ENCODE peak calls at places on chromosomes 3 and 15, in ten cellular contexts. I, G, O, Y, X, U, T, P, N and D are unnamed samples.

GRCh38 chr3:33718595-33718907 is 497 bp upstream of the CLASP2 start:
- DNase-seq in P (no peak), G (no peak), Y (no peak), X (no peak), O (peak), U (no peak), I (no peak), N (no peak), T (no peak), D (no peak)

GRCh38 chr3:66938338-66938963 is 59.7 kb upstream of the KBTBD8 start:
- DNase-seq in U (peak), T (peak), O (peak), X (peak), P (peak), G (peak), N (peak), Y (peak), I (peak), D (peak)

GRCh38 chr15:26325495-26325894 is 447.4 kb downstream of the GABRB3 start:
- DNase-seq in N (no peak), I (no peak), G (no peak), P (no peak), O (no peak), X (no peak), U (no peak), Y (no peak), T (no peak), D (no peak)

GRCh38 chr15:41900526-41901380 is 6.9 kb upstream of the SPTBN5 start:
- DNase-seq in I (no peak), G (no peak), P (no peak), T (no peak), N (no peak), U (peak), O (no peak), X (no peak), Y (no peak), D (no peak)

GRCh38 chr15:99303881-99304280 is 52.6 kb downstream of the LRRC28 start:
- DNase-seq in O (no peak), T (no peak), G (no peak), I (no peak), Y (no peak), X (peak), U (no peak), N (no peak), P (no peak), D (peak)

GRCh38 chr15:34001536-34001935 is 33.2 kb downstream of the CHRM5 start:
- DNase-seq in N (no peak), G (no peak), U (no peak), P (no peak), T (no peak), X (no peak), O (no peak), Y (no peak), I (no peak), D (no peak)

GRCh38 chr3:52534281-52535183 is 875 bp upstream of the NT5DC2 start:
- DNase-seq in P (no peak), N (no peak), I (no peak), X (peak), Y (peak), T (no peak), G (no peak), U (peak), O (no peak), D (peak)

GRCh38 chr3:30912304-30912703 is 17.8 kb upstream of the GADL1 start:
- DNase-seq in P (no peak), Y (no peak), I (no peak), T (no peak), O (no peak), N (no peak), G (no peak), X (no peak), U (no peak), D (no peak)

GRCh38 chr3:36944012-36944640 is 728 bp downstream of the TRANK1 start:
- DNase-seq in O (peak), U (peak), P (peak), X (peak), I (peak), N (no peak), T (no peak), G (no peak), Y (peak), D (no peak)

GRCh38 chr3:127406309-127407025 is 118.6 kb upstream of the PRR20G start:
- DNase-seq in O (no peak), I (no peak), P (peak), G (no peak), Y (no peak), X (no peak), N (peak), T (peak), U (no peak), D (no peak)

GRCh38 chr3:177554900-177555759 is 357.8 kb upstream of the TBL1XR1 start:
- DNase-seq in I (no peak), O (no peak), Y (no peak), X (peak), N (no peak), G (peak), U (peak), T (peak), P (no peak), D (peak)

GRCh38 chr3:195823286-195823685 is 11.6 kb upstream of the MUC4 start:
- DNase-seq in P (peak), O (no peak), Y (no peak), U (no peak), G (no peak), N (no peak), X (no peak), I (no peak), T (no peak), D (no peak)

GRCh38 chr3:168051579-168052183 is 44.0 kb downstream of the GOLIM4 start:
- DNase-seq in X (no peak), P (no peak), I (no peak), O (no peak), U (peak), G (no peak), T (no peak), Y (no peak), N (no peak), D (peak)

GRCh38 chr15:52236015-52236414 is 44.8 kb upstream of the GNB5 start:
- DNase-seq in O (no peak), P (no peak), I (no peak), N (no peak), T (peak), G (no peak), Y (no peak), U (peak), X (no peak), D (no peak)

GRCh38 chr15:74179983-74180688 is 6.6 kb downstream of the ISLR start:
- DNase-seq in T (peak), U (peak), X (no peak), Y (no peak), I (no peak), O (no peak), P (no peak), G (no peak), N (no peak), D (no peak)

GRCh38 chr15:78212546-78213424 is 21.6 kb downstream of the ACSBG1 start:
- DNase-seq in I (peak), N (no peak), U (peak), G (no peak), O (peak), T (peak), X (no peak), P (peak), Y (no peak), D (no peak)

GRCh38 chr3:70064194-70064787 is 64.8 kb downstream of the SAMMSON start:
- DNase-seq in G (peak), T (no peak), N (no peak), X (peak), P (peak), Y (peak), U (peak), I (peak), O (peak), D (no peak)